ENCODE peak calls at places on chromosomes 3 and 15, in nine cellular contexts. L, O, C, A, Z, H, S, Y and K are unnamed samples.

GRCh38 chr15:47331796-47332480 is 385.4 kb upstream of the SEMA6D start:
- DNase-seq in O (no peak), H (no peak), Y (peak), A (no peak), C (no peak), S (no peak), L (no peak), Z (no peak), K (peak)

GRCh38 chr15:34850121-34850520 is 54.8 kb upstream of the ACTC1 start:
- DNase-seq in L (no peak), H (no peak), Z (no peak), A (no peak), Y (no peak), C (no peak), S (no peak), O (no peak), K (no peak)

GRCh38 chr3:121730940-121731687 is 18.4 kb downstream of the GOLGB1 start:
- DNase-seq in L (no peak), O (no peak), H (no peak), S (no peak), Y (no peak), A (no peak), Z (no peak), C (no peak), K (no peak)

GRCh38 chr3:69044608-69045007 is 7.5 kb downstream of the TMF1 start:
- DNase-seq in A (no peak), S (no peak), O (no peak), L (no peak), Z (no peak), H (no peak), C (no peak), Y (no peak), K (no peak)

GRCh38 chr3:70854108-70854507 is 541.7 kb upstream of the MDFIC2 start:
- DNase-seq in S (no peak), Y (no peak), L (no peak), Z (no peak), H (no peak), C (no peak), O (no peak), A (no peak), K (no peak)

GRCh38 chr15:40064231-40064894 is 25.4 kb upstream of the SRP14 start:
- DNase-seq in S (no peak), O (no peak), Y (no peak), L (no peak), C (no peak), A (no peak), H (peak), Z (no peak), K (no peak)

GRCh38 chr15:40785814-40786213 is 16.0 kb downstream of the C15orf62 start:
- DNase-seq in S (no peak), L (no peak), Y (peak), C (no peak), A (no peak), H (no peak), Z (no peak), O (no peak), K (no peak)

GRCh38 chr15:43958894-43959330 is 132.1 kb downstream of the WDR76 start:
- DNase-seq in S (no peak), O (no peak), Y (no peak), A (no peak), L (no peak), C (no peak), Z (no peak), H (peak), K (peak)

GRCh38 chr3:75737831-75738493 is 47.4 kb downstream of the ZNF717 start:
- DNase-seq in A (no peak), L (no peak), H (no peak), S (no peak), Z (no peak), Y (no peak), C (no peak), O (no peak), K (no peak)